ENCODE peak calls at places on chromosomes 13 and 19, in four cellular contexts. E is IMR-90, Y is neuronal stem cell, G is H1. N is an unnamed sample.

GRCh38 chr13:98467263-98467985 is 109.5 kb downstream of the STK24 start:
- DNase-seq in G (no peak), E (no peak), Y (no peak), N (no peak)

GRCh38 chr13:59447846-59448620 is 715.7 kb downstream of the DIAPH3 start:
- DNase-seq in G (peak), E (peak), Y (peak), N (peak)

GRCh38 chr13:20159646-20160345 is 1.1 kb downstream of the GJA3 start:
- DNase-seq in E (peak), Y (no peak), G (no peak), N (no peak)

GRCh38 chr13:98674968-98675528 is 77.4 kb downstream of the SLC15A1 start:
- DNase-seq in G (no peak), E (no peak), Y (no peak), N (peak)

GRCh38 chr13:21663197-21663596 is 7.7 kb upstream of the FGF9 start:
- DNase-seq in G (no peak), E (no peak), Y (no peak), N (no peak)

GRCh38 chr13:50682966-50683365 is 160.5 kb downstream of the DLEU7 start:
- DNase-seq in Y (no peak), G (no peak), E (no peak), N (no peak)

GRCh38 chr19:40443930-40444180 is 280 bp downstream of the SERTAD3 start:
- DNase-seq in E (no peak), G (no peak), Y (peak), N (no peak)

GRCh38 chr19:56538254-56538760 is 441 bp upstream of the ZFP28 start:
- DNase-seq in Y (peak), E (peak), G (peak), N (peak)

GRCh38 chr19:18231775-18232174 is 5.5 kb upstream of the PDE4C start:
- DNase-seq in G (no peak), Y (no peak), E (no peak), N (no peak)

GRCh38 chr19:14106840-14107239 is 10.7 kb downstream of the PRKACA start:
- DNase-seq in E (no peak), Y (no peak), G (no peak), N (no peak)

GRCh38 chr13:58907347-58907746 is 1256.4 kb downstream of the DIAPH3 start:
- DNase-seq in Y (no peak), E (peak), G (no peak), N (no peak)

GRCh38 chr19:5287066-5287465 is 53.5 kb downstream of the PTPRS start:
- DNase-seq in G (no peak), Y (no peak), E (no peak), N (no peak)

GRCh38 chr13:44710576-44710975 is 134.4 kb upstream of the TSC22D1 start:
- DNase-seq in G (no peak), E (peak), Y (no peak), N (no peak)

GRCh38 chr19:391199-391557 is 17.8 kb downstream of the C2CD4C start:
- DNase-seq in Y (no peak), E (no peak), G (no peak), N (no peak)

GRCh38 chr19:49809155-49809986 is 3.7 kb downstream of the FUZ start:
- DNase-seq in G (no peak), E (no peak), Y (no peak), N (peak)
- H4K8ac ChIP-seq in G (peak), E (peak), Y (peak), N (no peak)

GRCh38 chr13:72851678-72852014 is 69.7 kb downstream of the PIBF1 start:
- DNase-seq in E (no peak), Y (no peak), G (no peak), N (no peak)

GRCh38 chr13:72849571-72849970 is 67.6 kb downstream of the PIBF1 start:
- DNase-seq in G (no peak), E (peak), Y (no peak), N (no peak)

GRCh38 chr13:72853000-72853399 is 71.1 kb downstream of the PIBF1 start:
- DNase-seq in G (no peak), Y (no peak), E (peak), N (no peak)

GRCh38 chr13:72852207-72852606 is 70.3 kb downstream of the PIBF1 start:
- DNase-seq in Y (no peak), E (no peak), G (no peak), N (no peak)

GRCh38 chr13:72850959-72851677 is 69.2 kb downstream of the PIBF1 start:
- DNase-seq in E (no peak), Y (no peak), G (no peak), N (peak)
- H2AFZ ChIP-seq in E (no peak), Y (no peak), G (no peak), N (no peak)

GRCh38 chr13:52797176-52797575 is 51.3 kb downstream of the PCDH8 start:
- DNase-seq in Y (no peak), E (no peak), G (no peak), N (no peak)
- H2AK5ac ChIP-seq in Y (no peak), E (no peak), G (no peak), N (no peak)

DNA sequence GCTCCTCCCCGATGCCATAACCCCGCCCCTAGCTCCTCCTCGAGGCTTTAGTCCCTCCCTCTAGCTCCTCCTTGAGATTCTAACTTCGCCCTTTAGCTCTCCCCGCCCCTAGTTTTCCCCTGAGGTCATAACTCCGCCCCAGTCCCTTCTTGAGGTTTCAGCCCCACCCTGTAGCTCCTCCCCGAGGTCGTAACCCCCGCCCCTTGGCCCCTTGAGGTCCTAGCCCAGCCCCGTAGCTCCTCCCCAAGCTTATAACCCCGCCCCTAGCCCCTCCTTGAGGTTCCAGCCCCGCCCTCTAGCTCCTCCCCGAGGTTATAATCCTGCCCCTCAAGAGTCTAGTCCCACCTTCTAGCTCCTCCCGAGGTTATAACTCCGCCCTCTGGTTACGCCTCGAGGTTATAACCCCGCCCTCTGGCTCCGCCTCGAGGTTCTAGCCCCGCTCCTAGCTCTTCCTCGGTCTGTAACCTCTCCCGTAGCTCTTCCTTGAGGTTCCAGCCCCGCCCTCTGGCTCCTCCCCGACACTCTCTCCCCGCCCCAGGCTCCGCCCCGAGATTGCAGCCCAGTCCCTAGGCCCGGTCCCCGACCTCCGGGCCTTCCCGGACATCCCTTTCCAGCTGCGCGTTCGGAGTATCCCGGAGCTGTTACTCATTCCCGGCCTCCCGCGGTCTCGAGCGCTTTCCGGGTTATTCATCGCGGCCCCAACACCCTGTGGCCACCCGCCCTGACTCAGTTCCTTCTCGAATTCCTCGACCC is 1.4 kb downstream of the PLAUR start:
- DNase-seq in Y (peak), G (peak), E (peak), N (peak)
- H4K8ac ChIP-seq in Y (no peak), G (peak), E (peak), N (no peak)